ENCODE peak calls at places on chromosomes 13 and 19, in seven cellular contexts. G is GM23338, S is SK-N-SH, H is PC-3, L is HCT116, A is Karpas-422, P is GM23248. Q is an unnamed sample. For H3K9me2, the result is how much of the 10 kb centered on the place peaks cover.

GRCh38 chr13:100039740-100040139 is 49.2 kb upstream of the PCCA start:
- DNase-seq in G (no peak), S (no peak), H (peak), L (no peak), A (no peak), P (no peak), Q (no peak)

GRCh38 chr13:74026753-74027152 is 107.5 kb downstream of the KLF12 start:
- DNase-seq in G (peak), S (no peak), H (peak), L (no peak), A (peak), P (no peak), Q (peak)

GRCh38 chr13:104809483-104809882 is 1726.0 kb downstream of the EFNB2 start:
- DNase-seq in G (no peak), S (no peak), H (no peak), L (no peak), A (no peak), P (no peak), Q (no peak)

GRCh38 chr19:55383789-55384575 is at the start of gene TMEM238:
- DNase-seq in G (peak), S (peak), H (peak), L (no peak), A (peak), P (peak), Q (peak)

GRCh38 chr13:30806784-30807183 is 71.4 kb downstream of the ALOX5AP start:
- DNase-seq in G (no peak), S (no peak), H (peak), L (no peak), A (peak), P (peak), Q (no peak)

GRCh38 chr13:44300895-44301638 is 72.6 kb upstream of the SERP2 start:
- DNase-seq in G (no peak), S (no peak), H (peak), L (peak), A (no peak), P (peak), Q (no peak)

GRCh38 chr19:28292822-28293500 is 920.0 kb downstream of the UQCRFS1 start:
- DNase-seq in G (peak), S (peak), H (no peak), L (no peak), A (no peak), P (no peak), Q (no peak)

GRCh38 chr19:57410748-57411671 is at the start of gene ZNF17:
- DNase-seq in G (peak), S (peak), H (peak), L (peak), A (peak), P (peak), Q (peak)

GRCh38 chr13:40806241-40806640 is 16.8 kb downstream of the SLC25A15 start:
- DNase-seq in G (no peak), S (no peak), H (no peak), L (no peak), A (no peak), P (no peak), Q (no peak)

GRCh38 chr13:61255035-61255796 is 160.4 kb downstream of the PCDH20 start:
- DNase-seq in G (peak), S (no peak), H (peak), L (peak), A (peak), P (no peak), Q (no peak)

GRCh38 chr19:6378498-6378897 is 2.8 kb upstream of the PSPN start:
- DNase-seq in G (no peak), S (no peak), H (no peak), L (no peak), A (peak), P (no peak), Q (no peak)

GRCh38 chr13:114019367-114019766 is 45.5 kb upstream of the C13orf46 start:
- DNase-seq in G (peak), S (peak), H (no peak), L (peak), A (peak), P (peak), Q (peak)

GRCh38 chr19:3065675-3066357 is 3.5 kb upstream of the TLE5 start:
- DNase-seq in G (no peak), S (peak), H (no peak), L (no peak), A (peak), P (no peak), Q (peak)

GRCh38 chr19:12723643-12724426 is at the start of gene TNPO2:
- DNase-seq in G (peak), S (peak), H (peak), L (peak), A (peak), P (peak), Q (peak)

GRCh38 chr13:99690426-99691189 is 189.3 kb downstream of the TM9SF2 start:
- DNase-seq in G (peak), S (no peak), H (no peak), L (no peak), A (no peak), P (no peak), Q (no peak)

GRCh38 chr13:42039457-42039945 is 8.9 kb upstream of the DGKH start:
- DNase-seq in G (no peak), S (peak), H (peak), L (peak), A (no peak), P (no peak), Q (no peak)

GRCh38 chr13:106100261-106100919 is 435.1 kb downstream of the EFNB2 start:
- DNase-seq in G (peak), S (no peak), H (peak), L (peak), A (no peak), P (no peak), Q (no peak)

GRCh38 chr13:46288570-46289259 is 77.0 kb downstream of the LRRC63 start:
- DNase-seq in G (peak), S (peak), H (peak), L (peak), A (peak), P (peak), Q (peak)

GRCh38 chr13:26971990-26972888 is 199.4 kb downstream of the USP12 start:
- DNase-seq in G (peak), S (no peak), H (peak), L (peak), A (no peak), P (peak), Q (peak)

GRCh38 chr13:23610966-23611486 is 40.8 kb downstream of the TNFRSF19 start:
- DNase-seq in G (no peak), S (no peak), H (no peak), L (no peak), A (peak), P (peak), Q (no peak)
- H3K9me2 ChIP-seq in G (under half), S (under half), H (under half), L (under half), A (under half), P (under half), Q (under half)

GRCh38 chr13:20721058-20721453 is 17.6 kb downstream of the IL17D start:
- DNase-seq in G (no peak), S (no peak), H (no peak), L (no peak), A (no peak), P (no peak), Q (no peak)
- H3K9me2 ChIP-seq in G (under half), S (under half), H (under half), L (under half), A (under half), P (under half), Q (under half)

DNA sequence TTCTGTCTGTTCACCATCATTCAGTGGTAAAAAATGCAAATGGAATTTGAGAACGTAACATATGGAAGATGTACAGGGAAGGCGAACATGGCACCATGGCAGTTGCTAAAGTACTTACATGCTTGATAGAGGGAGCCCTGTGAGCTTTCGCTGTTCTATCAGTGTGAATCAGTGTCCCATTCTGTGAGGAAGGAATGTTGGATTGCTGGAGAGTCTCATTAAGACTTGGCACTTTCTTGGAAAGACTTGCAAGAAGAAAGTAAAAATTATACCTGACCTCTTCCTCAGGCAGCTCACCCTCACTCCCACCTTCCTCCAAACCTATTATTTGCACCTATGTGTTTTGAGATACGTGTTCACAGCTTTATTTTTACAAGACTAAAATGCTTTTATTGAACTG is 43.5 kb downstream of the FREM2 start:
- DNase-seq in G (no peak), S (no peak), H (no peak), L (no peak), A (no peak), P (no peak), Q (no peak)
- H3K9me2 ChIP-seq in G (under half), S (under half), H (under half), L (under half), A (under half), P (under half), Q (under half)

GRCh38 chr19:34244611-34245299 is 9.6 kb upstream of the GARRE1 start:
- DNase-seq in G (no peak), S (no peak), H (no peak), L (no peak), A (peak), P (peak), Q (no peak)

GRCh38 chr19:34248941-34249340 is 5.4 kb upstream of the GARRE1 start:
- DNase-seq in G (no peak), S (no peak), H (no peak), L (no peak), A (no peak), P (no peak), Q (no peak)

GRCh38 chr19:34243876-34244578 is 10.3 kb upstream of the GARRE1 start:
- DNase-seq in G (no peak), S (no peak), H (no peak), L (no peak), A (no peak), P (no peak), Q (no peak)

GRCh38 chr19:34241513-34242337 is 12.6 kb upstream of the GARRE1 start:
- DNase-seq in G (peak), S (no peak), H (peak), L (no peak), A (peak), P (no peak), Q (no peak)

DNA sequence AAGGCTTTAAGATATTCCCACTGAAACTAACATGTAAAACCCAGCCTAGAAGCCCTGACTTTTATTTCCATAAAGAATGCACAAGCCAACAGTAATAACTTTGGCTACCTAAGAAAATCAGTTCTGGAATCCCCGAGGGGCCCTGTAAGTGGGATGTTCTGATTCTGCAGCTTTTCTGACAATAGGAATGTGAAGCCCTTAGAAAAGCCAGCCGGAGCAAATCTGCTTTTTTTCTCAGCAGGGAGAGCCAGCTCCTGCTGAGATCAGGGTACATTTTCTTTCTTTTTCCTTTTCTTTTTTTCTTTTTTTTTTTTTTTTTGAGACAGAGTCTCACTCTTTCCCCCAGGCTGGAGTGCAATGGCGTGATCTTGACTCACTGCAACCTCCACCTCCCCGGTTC is 8.0 kb upstream of the GARRE1 start:
- DNase-seq in G (no peak), S (no peak), H (no peak), L (no peak), A (no peak), P (no peak), Q (no peak)
- H3K9me2 ChIP-seq in G (under half), S (under half), H (under half), L (under half), A (under half), P (under half), Q (under half)

GRCh38 chr19:14554382-14554812 is 17.5 kb downstream of the NDUFB7 start:
- DNase-seq in G (peak), S (no peak), H (peak), L (no peak), A (no peak), P (no peak), Q (no peak)

GRCh38 chr19:14556662-14557188 is 15.1 kb downstream of the NDUFB7 start:
- DNase-seq in G (peak), S (peak), H (peak), L (peak), A (peak), P (peak), Q (peak)

GRCh38 chr19:14553939-14554243 is 18.0 kb downstream of the NDUFB7 start:
- DNase-seq in G (no peak), S (no peak), H (no peak), L (no peak), A (no peak), P (no peak), Q (no peak)

GRCh38 chr19:14558370-14559066 is 13.3 kb downstream of the NDUFB7 start:
- DNase-seq in G (no peak), S (no peak), H (no peak), L (no peak), A (peak), P (no peak), Q (no peak)

DNA sequence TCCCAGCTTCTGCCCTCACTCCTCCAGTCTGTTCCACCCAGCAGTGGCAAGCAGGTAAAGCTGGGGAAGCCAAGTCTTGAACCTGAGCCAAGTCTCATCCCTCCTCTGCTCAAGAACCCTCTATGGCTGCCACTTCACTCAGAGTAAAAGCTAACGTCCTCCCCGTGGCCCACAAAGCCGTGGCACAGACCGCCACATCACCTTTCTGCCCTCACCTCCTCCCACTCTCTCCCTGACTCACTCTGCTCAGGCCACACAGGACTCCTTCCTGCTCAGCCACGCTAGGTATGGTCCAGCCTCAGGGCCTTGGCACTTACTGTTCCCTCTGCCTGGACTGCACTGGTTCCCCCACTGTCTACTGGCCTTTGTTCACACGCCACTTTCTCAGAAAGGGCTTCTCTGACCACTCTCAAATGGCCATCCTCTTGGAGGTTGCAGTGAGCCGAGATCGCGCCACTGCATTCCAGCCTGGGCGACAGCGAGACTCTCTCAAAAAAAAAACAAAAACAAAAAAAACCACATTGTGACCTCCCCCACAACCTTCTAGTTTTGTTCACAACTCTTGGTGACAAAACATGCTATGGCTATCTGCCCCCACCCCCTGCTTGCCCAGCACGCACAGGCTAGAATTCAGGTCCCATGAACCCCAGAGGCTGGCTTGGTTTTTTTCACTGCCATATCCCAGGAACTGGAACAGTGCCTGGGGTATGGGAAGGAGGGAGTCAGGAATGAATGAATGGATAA is 15.8 kb downstream of the NDUFB7 start:
- DNase-seq in G (no peak), S (no peak), H (peak), L (no peak), A (no peak), P (peak), Q (no peak)
- H3K9me2 ChIP-seq in G (under half), S (under half), H (under half), L (under half), A (under half), P (under half), Q (under half)